ENCODE peak calls at places on chromosomes 5 and 9, in four cellular contexts. A is A549, K is HepG2, Y is GM12878. E is an unnamed sample.

GRCh38 chr5:99033014-99033931 is 104.5 kb upstream of the CHD1 start:
- DNase-seq in A (no peak), K (no peak), Y (no peak), E (no peak)

GRCh38 chr5:6710078-6710477 is 3.2 kb upstream of the TENT4A start:
- DNase-seq in A (no peak), K (no peak), Y (no peak), E (no peak)

GRCh38 chr5:72015103-72015548 is 92.1 kb upstream of the MAP1B start:
- DNase-seq in A (peak), K (peak), Y (no peak), E (peak)

GRCh38 chr5:43193171-43193951 is 1.3 kb downstream of the NIM1K start:
- DNase-seq in A (peak), K (peak), Y (no peak), E (peak)

GRCh38 chr5:9461246-9461645 is 84.6 kb downstream of the SEMA5A start:
- DNase-seq in A (no peak), K (no peak), Y (no peak), E (no peak)

GRCh38 chr5:94524841-94525697 is 93.3 kb downstream of the KIAA0825 start:
- DNase-seq in A (peak), K (peak), Y (peak), E (peak)

GRCh38 chr5:159878988-159879471 is 37.3 kb upstream of the ADRA1B start:
- DNase-seq in A (peak), K (peak), Y (no peak), E (peak)

GRCh38 chr5:176436641-176437040 is 11.5 kb upstream of the FAF2 start:
- DNase-seq in A (no peak), K (peak), Y (no peak), E (no peak)

GRCh38 chr5:167916706-167917105 is 374.7 kb upstream of the WWC1 start:
- DNase-seq in A (no peak), K (no peak), Y (no peak), E (no peak)

GRCh38 chr5:150624334-150625163 is 15.9 kb upstream of the SYNPO start:
- DNase-seq in A (no peak), K (no peak), Y (no peak), E (peak)

GRCh38 chr5:72434056-72434780 is 73.0 kb downstream of the ZNF366 start:
- DNase-seq in A (no peak), K (no peak), Y (no peak), E (no peak)

GRCh38 chr5:150801117-150801927 is 22.8 kb downstream of the SMIM3 start:
- DNase-seq in A (peak), K (peak), Y (no peak), E (peak)

GRCh38 chr9:7549261-7549660 is 250.3 kb downstream of the DMAC1 start:
- DNase-seq in A (no peak), K (no peak), Y (no peak), E (no peak)

GRCh38 chr5:139698461-139699146 is 50.5 kb downstream of the CXXC5 start:
- DNase-seq in A (no peak), K (no peak), Y (no peak), E (peak)

GRCh38 chr9:20200900-20201495 is 412.2 kb upstream of the SLC24A2 start:
- DNase-seq in A (no peak), K (no peak), Y (no peak), E (no peak)

GRCh38 chr5:147481376-147481775 is 28.5 kb downstream of the DPYSL3 start:
- DNase-seq in A (no peak), K (no peak), Y (no peak), E (no peak)

GRCh38 chr5:142769251-142769792 is 855 bp upstream of the ARHGAP26 start:
- DNase-seq in A (no peak), K (no peak), Y (no peak), E (no peak)

DNA sequence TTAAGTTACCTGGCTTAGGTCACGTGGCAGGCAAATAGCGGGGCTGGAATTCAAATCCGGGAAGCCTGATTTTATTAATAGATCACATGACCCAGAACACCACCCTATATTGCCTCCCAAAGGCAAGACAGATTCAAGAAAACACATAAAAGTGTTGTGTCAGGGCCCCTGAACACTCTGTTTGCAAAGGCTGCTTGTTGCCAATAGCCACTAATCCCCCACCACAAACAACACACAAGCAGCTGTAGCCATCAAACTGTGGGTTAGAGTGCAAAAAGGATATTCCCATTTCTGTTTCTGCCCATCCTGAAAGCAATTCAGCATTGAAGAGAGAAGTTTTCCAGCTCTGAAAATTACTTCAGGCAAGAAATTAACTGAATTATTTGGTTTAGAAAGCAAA is 358.9 kb upstream of the RFX3 start:
- DNase-seq in A (no peak), K (no peak), Y (no peak), E (no peak)
- TF ChIP-seq CHD4 in A (no peak), K (no peak), Y (no peak), E (no peak)

GRCh38 chr5:40406426-40407211 is 273.1 kb upstream of the PTGER4 start:
- DNase-seq in A (no peak), K (peak), Y (no peak), E (no peak)

GRCh38 chr5:40405985-40406384 is 273.7 kb upstream of the PTGER4 start:
- DNase-seq in A (no peak), K (no peak), Y (no peak), E (no peak)

GRCh38 chr5:40410939-40411635 is 268.6 kb upstream of the PTGER4 start:
- DNase-seq in A (no peak), K (no peak), Y (no peak), E (no peak)

GRCh38 chr5:40410231-40410861 is 269.4 kb upstream of the PTGER4 start:
- DNase-seq in A (no peak), K (no peak), Y (no peak), E (no peak)

DNA sequence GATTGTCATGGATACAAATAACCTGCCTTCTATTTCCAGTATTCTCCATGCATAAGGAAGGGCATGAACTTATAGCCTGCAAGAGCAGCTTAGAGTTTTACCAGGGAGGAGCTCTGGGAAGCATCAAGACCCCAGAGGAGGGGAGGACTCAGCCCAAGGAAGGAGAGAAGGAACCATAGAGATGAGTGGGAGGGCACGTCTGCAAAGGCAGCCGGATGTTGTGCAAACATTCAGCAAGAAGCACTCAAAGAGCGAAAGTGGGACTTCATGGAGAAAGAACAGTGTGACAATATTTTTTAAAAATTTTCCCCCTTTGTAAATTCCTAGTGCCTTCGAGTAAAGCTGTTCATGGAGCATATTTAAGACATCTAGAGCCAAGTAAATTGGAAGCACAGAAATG is 270.1 kb upstream of the PTGER4 start:
- DNase-seq in A (no peak), K (no peak), Y (no peak), E (no peak)
- H3K4me3 ChIP-seq in A (no peak), K (no peak), Y (no peak), E (no peak)

DNA sequence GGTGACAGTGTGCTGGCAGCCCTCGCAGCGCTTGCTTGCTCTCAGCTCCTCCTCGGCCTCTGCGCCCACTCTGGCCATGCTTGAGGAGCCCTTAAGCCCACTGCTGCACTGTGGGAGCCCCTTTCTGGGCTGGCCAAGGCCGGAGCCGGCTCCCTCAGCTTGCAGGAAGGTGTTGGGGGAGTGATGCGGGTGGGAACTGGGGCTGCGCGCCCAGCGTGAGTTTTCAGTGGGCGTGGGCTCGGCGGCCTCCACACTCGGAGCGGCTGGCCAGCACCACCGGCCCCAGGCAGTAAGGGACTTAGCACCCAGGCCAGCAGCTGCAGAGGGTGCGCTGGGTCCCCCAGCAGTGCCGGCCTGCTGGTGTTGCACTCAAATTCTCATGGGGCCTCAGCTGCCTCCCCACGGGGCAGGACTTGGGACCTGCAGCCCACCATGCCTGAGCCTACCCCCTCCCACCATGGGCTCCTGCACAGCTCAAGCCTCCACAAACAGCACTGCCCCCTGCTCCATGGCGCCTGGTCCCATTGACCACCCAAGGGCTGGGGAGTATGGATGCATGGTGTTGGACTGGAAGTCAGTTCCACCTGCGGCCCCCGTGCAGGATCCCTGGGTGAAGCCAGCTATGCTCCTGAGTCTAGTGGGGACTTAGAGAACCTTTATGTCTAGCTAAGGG is 223.1 kb upstream of the PTPRD start:
- DNase-seq in A (no peak), K (no peak), Y (no peak), E (no peak)
- TF ChIP-seq USF2 in A (no peak), K (no peak), Y (no peak), E (no peak)

DNA sequence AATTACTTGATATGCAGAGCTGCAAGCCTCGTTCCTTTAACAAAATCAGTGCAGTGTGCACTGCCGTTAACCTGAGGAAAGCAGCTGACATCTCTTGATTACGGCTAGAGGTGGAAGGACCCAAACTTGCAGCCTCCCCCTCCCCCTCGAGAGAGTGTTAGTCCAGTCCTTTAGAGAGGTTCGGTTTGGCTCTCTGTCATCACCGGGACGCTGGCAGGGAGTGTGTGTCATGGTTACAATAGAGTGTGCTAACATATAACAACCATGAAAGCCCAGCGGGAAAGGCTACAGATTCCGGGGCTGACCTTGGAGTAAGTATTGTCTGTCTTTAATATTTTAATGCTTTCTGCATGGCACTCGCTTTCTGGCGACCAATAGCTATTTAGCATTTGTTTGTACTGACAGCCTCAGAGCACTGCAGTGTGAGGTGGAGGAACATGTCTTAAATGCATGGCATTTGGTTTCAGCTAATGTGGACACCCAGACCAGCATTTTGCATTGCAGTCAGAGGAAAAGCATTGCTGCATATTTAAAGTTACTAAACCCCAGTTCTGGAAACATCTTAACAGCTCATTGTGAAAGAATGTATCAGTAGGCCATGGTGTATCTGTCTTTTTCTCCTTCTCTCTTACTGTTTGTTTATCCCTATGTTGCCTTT is 237.5 kb downstream of the CD180 start:
- DNase-seq in A (peak), K (no peak), Y (no peak), E (no peak)
- TF ChIP-seq CHD4 in A (no peak), K (no peak), Y (no peak), E (no peak)

GRCh38 chr5:133966090-133966489 is 2.3 kb downstream of the C5orf15 start:
- DNase-seq in A (no peak), K (no peak), Y (no peak), E (no peak)

GRCh38 chr5:133968057-133968993 is at the start of gene C5orf15:
- DNase-seq in A (peak), K (peak), Y (peak), E (peak)

GRCh38 chr5:133967715-133968056 is 739 bp downstream of the C5orf15 start:
- DNase-seq in A (no peak), K (no peak), Y (no peak), E (no peak)

GRCh38 chr5:133969654-133970324 is 1.4 kb upstream of the C5orf15 start:
- DNase-seq in A (peak), K (peak), Y (peak), E (peak)

DNA sequence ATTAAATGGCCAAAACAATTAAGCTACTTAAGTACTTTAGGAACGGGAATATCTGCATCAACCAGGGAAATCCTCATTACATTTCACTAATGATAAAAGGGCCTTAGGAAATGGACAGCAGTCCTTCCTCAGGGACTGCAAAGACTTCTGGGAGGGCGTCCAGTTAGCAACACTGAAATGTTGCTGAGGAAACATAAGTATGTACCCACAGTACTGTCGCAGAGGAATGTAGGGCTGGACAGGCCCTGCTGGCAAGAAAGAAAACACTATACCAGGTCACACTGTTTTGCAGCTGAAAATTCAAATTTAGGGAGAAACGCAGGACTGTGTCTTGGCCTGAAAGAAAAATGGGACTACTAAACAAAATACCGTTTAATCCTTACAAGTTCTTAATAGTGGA is 1.3 kb downstream of the C5orf15 start:
- DNase-seq in A (no peak), K (no peak), Y (no peak), E (no peak)
- H3K4me3 ChIP-seq in A (peak), K (peak), Y (peak), E (peak)

DNA sequence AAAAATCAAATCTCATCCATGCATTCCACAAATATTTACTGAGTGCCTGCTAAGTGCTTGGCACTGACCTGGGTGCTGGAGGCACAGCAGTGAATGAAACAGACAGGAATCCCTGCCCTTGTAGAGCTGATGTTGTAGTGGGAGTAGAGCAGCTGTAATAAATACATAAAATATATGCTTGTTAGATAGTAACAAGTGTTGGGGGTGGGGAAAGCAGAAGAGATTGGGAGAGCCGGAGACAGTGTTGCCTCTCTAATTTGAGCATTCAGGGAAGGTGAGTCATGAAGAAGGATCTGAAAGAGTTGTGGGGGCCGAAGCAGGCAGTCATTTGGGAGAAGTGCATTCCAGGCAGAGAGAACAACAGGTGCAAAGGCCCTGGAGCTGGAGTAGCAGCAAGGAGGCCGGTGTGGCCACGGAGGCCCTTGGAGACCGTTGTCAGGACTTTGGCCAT is 97.9 kb downstream of the ZNF618 start:
- DNase-seq in A (peak), K (no peak), Y (no peak), E (no peak)
- TF ChIP-seq USF2 in A (no peak), K (no peak), Y (no peak), E (no peak)

GRCh38 chr9:125541840-125542243 is 165.2 kb downstream of the MAPKAP1 start:
- DNase-seq in A (no peak), K (no peak), Y (no peak), E (no peak)
- TF ChIP-seq CHD4 in A (no peak), K (no peak), Y (no peak), E (no peak)

DNA sequence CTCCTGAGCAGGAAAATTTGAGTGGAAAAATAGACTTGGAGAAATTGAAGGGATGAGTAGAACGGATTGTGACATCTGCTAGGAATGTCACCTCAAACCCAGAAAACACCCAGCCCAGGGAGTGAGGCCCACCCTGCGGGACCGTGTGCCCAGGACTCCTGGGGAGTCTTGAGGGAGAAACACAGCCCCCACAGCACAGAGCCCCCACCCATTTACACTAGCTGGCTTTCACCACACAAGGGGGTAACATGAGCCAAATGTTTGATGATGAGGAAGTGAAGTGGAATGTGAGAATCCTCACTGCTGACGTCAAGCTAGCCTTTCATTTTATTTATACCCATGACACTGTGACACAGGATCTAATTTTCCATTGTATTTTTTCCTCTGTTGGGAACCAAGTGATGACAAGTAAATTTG is 42.8 kb upstream of the PDE8B start:
- DNase-seq in A (peak), K (no peak), Y (no peak), E (no peak)
- H3K4me3 ChIP-seq in A (peak), K (no peak), Y (no peak), E (no peak)

GRCh38 chr5:52804359-52804758 is 16.6 kb downstream of the ITGA1 start:
- DNase-seq in A (no peak), K (no peak), Y (no peak), E (no peak)

GRCh38 chr5:52800394-52801213 is 12.9 kb downstream of the ITGA1 start:
- DNase-seq in A (peak), K (peak), Y (no peak), E (peak)

GRCh38 chr5:52799983-52800393 is 12.3 kb downstream of the ITGA1 start:
- DNase-seq in A (peak), K (peak), Y (peak), E (peak)

GRCh38 chr5:52801329-52801728 is 13.6 kb downstream of the ITGA1 start:
- DNase-seq in A (peak), K (no peak), Y (no peak), E (no peak)

GRCh38 chr5:52802272-52803011 is 14.7 kb downstream of the ITGA1 start:
- DNase-seq in A (no peak), K (no peak), Y (no peak), E (no peak)
- TF ChIP-seq USF2 in A (no peak), K (no peak), Y (no peak), E (no peak)

GRCh38 chr5:32953694-32954093 is 242.6 kb downstream of the NPR3 start:
- DNase-seq in A (no peak), K (no peak), Y (no peak), E (no peak)
- TF ChIP-seq CHD4 in A (no peak), K (no peak), Y (no peak), E (no peak)

E was measured in K562.